ENCODE peak calls at places on chromosome 13, in ten cellular contexts. I is NCI-H82; T is AG08395; N is hepatic stellate cell; K is GM04504; S is EL; V is AML-193; H is activated CD4-positive, alpha-beta memory T cell treated with anti-CD3 and anti-CD28 coated beads, Interleukin-2, amount 10 ng/mL, durations not matched to agents 7 days and 5 days; W is M059J; Z is transverse colon. E is an unnamed sample.

GRCh38 chr13:96792736-96793444 is 201.4 kb downstream of the OXGR1 start:
- DNase-seq in H (no peak), N (no peak), V (no peak), W (peak), Z (no peak), T (no peak), K (no peak), I (no peak), S (peak), E (no peak)

GRCh38 chr13:75170321-75170720 is 311.6 kb downstream of the TBC1D4 start:
- DNase-seq in V (no peak), N (no peak), W (no peak), I (no peak), T (no peak), K (no peak), S (no peak), H (no peak), Z (no peak), E (no peak)

GRCh38 chr13:104823709-104824108 is 1711.8 kb downstream of the EFNB2 start:
- DNase-seq in I (no peak), W (no peak), K (no peak), Z (no peak), V (no peak), S (no peak), T (no peak), N (no peak), H (no peak), E (no peak)

GRCh38 chr13:68048802-68049359 is 818.7 kb upstream of the PCDH9 start:
- DNase-seq in W (no peak), H (no peak), K (no peak), Z (no peak), I (no peak), T (no peak), N (no peak), V (no peak), S (no peak), E (no peak)

GRCh38 chr13:29991343-29991742 is 140.9 kb upstream of the UBL3 start:
- DNase-seq in S (peak), I (peak), V (no peak), K (peak), T (peak), Z (no peak), H (no peak), N (peak), W (peak), E (no peak)

GRCh38 chr13:110777251-110777820 is 63.8 kb downstream of the ING1 start:
- DNase-seq in H (no peak), I (no peak), T (no peak), W (no peak), K (no peak), V (no peak), N (no peak), S (no peak), Z (no peak), E (no peak)

GRCh38 chr13:102563267-102563666 is 33.5 kb upstream of the TPP2 start:
- DNase-seq in H (no peak), N (no peak), V (no peak), Z (no peak), K (no peak), I (no peak), T (no peak), W (no peak), S (no peak), E (no peak)

GRCh38 chr13:60591348-60591747 is 194.3 kb downstream of the TDRD3 start:
- DNase-seq in S (peak), K (peak), V (no peak), W (peak), Z (no peak), T (peak), H (no peak), N (peak), I (no peak), E (no peak)

GRCh38 chr13:104868806-104869205 is 1666.7 kb downstream of the EFNB2 start:
- DNase-seq in Z (no peak), S (no peak), T (no peak), I (no peak), K (no peak), W (no peak), N (no peak), H (no peak), V (no peak), E (no peak)

GRCh38 chr13:23427342-23428182 is 5.9 kb downstream of the SACS start:
- DNase-seq in H (no peak), S (peak), Z (peak), T (peak), W (peak), N (peak), I (no peak), K (peak), V (no peak), E (peak)

GRCh38 chr13:101520672-101521071 is 68.2 kb downstream of the ITGBL1 start:
- DNase-seq in H (peak), K (peak), V (peak), N (peak), T (peak), W (peak), I (no peak), S (peak), Z (no peak), E (no peak)

GRCh38 chr13:32734511-32734910 is 148.3 kb downstream of the PDS5B start:
- DNase-seq in Z (no peak), T (peak), V (no peak), N (no peak), W (peak), K (no peak), I (peak), H (no peak), S (peak), E (no peak)

GRCh38 chr13:34951528-34951927 is 9.5 kb downstream of the NBEA start:
- DNase-seq in N (no peak), I (no peak), Z (no peak), W (no peak), H (no peak), S (no peak), K (no peak), V (no peak), T (no peak), E (no peak)

E was measured in heart right ventricle.